ENCODE peak calls at places on chromosomes 6 and 20, in seven cellular contexts. B is WERI-Rb-1, C is WTC11, S is MCF 10A, J is GM12878, R is RWPE1, W is neural crest cell. E is an unnamed sample.

GRCh38 chr20:45229264-45230056 is 8.3 kb downstream of the SEMG2 start:
- DNase-seq in W (no peak), R (peak), B (peak), S (peak), C (peak), J (no peak), E (no peak)

GRCh38 chr6:159533016-159533415 is 160.0 kb downstream of the SOD2 start:
- DNase-seq in R (no peak), J (no peak), C (no peak), W (no peak), B (no peak), S (no peak), E (no peak)

GRCh38 chr6:85679445-85680123 is 36.9 kb upstream of the SYNCRIP start:
- DNase-seq in C (no peak), B (no peak), R (no peak), J (no peak), S (no peak), W (no peak), E (no peak)

GRCh38 chr6:157468574-157468973 is 87.6 kb downstream of the ZDHHC14 start:
- DNase-seq in W (no peak), S (no peak), B (no peak), J (no peak), C (no peak), R (no peak), E (no peak)

GRCh38 chr6:32045811-32046449 is 7.7 kb downstream of the CYP21A2 start:
- DNase-seq in B (no peak), W (no peak), S (no peak), C (no peak), R (no peak), J (no peak), E (peak)

GRCh38 chr6:24666097-24666615 is 543 bp downstream of the TDP2 start:
- DNase-seq in C (peak), B (peak), R (peak), S (no peak), W (no peak), J (no peak), E (peak)

GRCh38 chr6:83183082-83183828 is 9.8 kb downstream of the PGM3 start:
- DNase-seq in C (no peak), J (no peak), R (peak), S (peak), B (no peak), W (no peak), E (no peak)

GRCh38 chr6:129670634-129671033 is 39.3 kb downstream of the ARHGAP18 start:
- DNase-seq in W (no peak), C (no peak), S (no peak), B (no peak), J (no peak), R (no peak), E (no peak)

GRCh38 chr20:3887870-3888614 is 1.1 kb upstream of the PANK2 start:
- DNase-seq in B (peak), R (no peak), W (no peak), S (peak), C (no peak), J (no peak), E (peak)

GRCh38 chr6:161031721-161032495 is 40.3 kb downstream of the MAP3K4 start:
- DNase-seq in B (no peak), S (peak), C (no peak), J (no peak), R (peak), W (no peak), E (no peak)

GRCh38 chr20:36117638-36118037 is 36.9 kb upstream of the EPB41L1 start:
- DNase-seq in W (no peak), C (no peak), S (no peak), J (no peak), R (no peak), B (no peak), E (no peak)

GRCh38 chr6:29653452-29654038 is 3.3 kb upstream of the MOG start:
- DNase-seq in W (peak), R (peak), S (peak), C (no peak), B (peak), J (no peak), E (no peak)

GRCh38 chr20:45445805-45446562 is 23.6 kb upstream of the WFDC2 start:
- DNase-seq in S (peak), R (peak), B (no peak), C (peak), W (peak), J (no peak), E (peak)

GRCh38 chr20:35283441-35284266 is 918 bp downstream of the EIF6 start:
- DNase-seq in C (no peak), W (no peak), J (no peak), B (peak), S (no peak), R (no peak), E (no peak)

GRCh38 chr6:56292505-56293181 is 45.3 kb upstream of the COL21A1 start:
- DNase-seq in S (peak), R (peak), J (no peak), C (peak), W (peak), B (peak), E (no peak)

GRCh38 chr6:24595910-24596525 is 50.0 kb downstream of the KIAA0319 start:
- DNase-seq in C (no peak), J (no peak), S (no peak), W (no peak), R (no peak), B (no peak), E (no peak)

GRCh38 chr6:87283461-87283860 is 38.9 kb upstream of the SMIM8 start:
- DNase-seq in R (no peak), C (no peak), B (no peak), W (no peak), S (no peak), J (no peak), E (no peak)

GRCh38 chr20:44684047-44684965 is 30.9 kb upstream of the CCN5 start:
- DNase-seq in B (no peak), R (no peak), C (no peak), J (no peak), S (no peak), W (no peak), E (no peak)

GRCh38 chr20:33443006-33443511 is 504 bp downstream of the SNTA1 start:
- DNase-seq in C (peak), R (no peak), W (no peak), S (no peak), B (no peak), J (no peak), E (no peak)

GRCh38 chr20:20603339-20603990 is 109.0 kb downstream of the RALGAPA2 start:
- DNase-seq in W (no peak), B (peak), S (peak), R (peak), C (no peak), J (peak), E (no peak)

GRCh38 chr20:36604952-36605308 is 649 bp upstream of the RAB5IF start:
- DNase-seq in R (peak), W (no peak), B (no peak), S (peak), C (no peak), J (peak), E (no peak)

GRCh38 chr6:40389176-40389767 is 197.9 kb downstream of the LRFN2 start:
- DNase-seq in B (peak), C (no peak), S (no peak), W (no peak), J (no peak), R (no peak), E (no peak)

GRCh38 chr6:24238700-24239099 is 112.7 kb downstream of the NRSN1 start:
- DNase-seq in S (no peak), W (no peak), C (no peak), B (no peak), J (no peak), R (no peak), E (no peak)

GRCh38 chr6:166997768-166998255 is 1.4 kb upstream of the CEP43 start:
- DNase-seq in B (peak), S (peak), J (peak), W (peak), R (peak), C (peak), E (peak)

GRCh38 chr6:27241443-27241842 is 6.1 kb upstream of the PRSS16 start:
- DNase-seq in W (no peak), B (no peak), R (no peak), S (no peak), J (no peak), C (no peak), E (no peak)

GRCh38 chr6:126228001-126228791 is 111.7 kb upstream of the CENPW start:
- DNase-seq in J (no peak), C (no peak), S (no peak), B (peak), W (no peak), R (no peak), E (peak)

GRCh38 chr20:48298851-48299484 is 513.7 kb upstream of the SULF2 start:
- DNase-seq in C (no peak), S (peak), R (peak), W (no peak), J (no peak), B (no peak), E (no peak)

GRCh38 chr6:64013061-64013410 is 377.4 kb downstream of the PHF3 start:
- DNase-seq in C (no peak), B (no peak), R (no peak), W (no peak), S (no peak), J (no peak), E (no peak)

GRCh38 chr6:25927721-25928359 is 2.7 kb downstream of the SLC17A2 start:
- DNase-seq in B (no peak), C (no peak), W (no peak), S (no peak), R (no peak), J (no peak), E (no peak)

DNA sequence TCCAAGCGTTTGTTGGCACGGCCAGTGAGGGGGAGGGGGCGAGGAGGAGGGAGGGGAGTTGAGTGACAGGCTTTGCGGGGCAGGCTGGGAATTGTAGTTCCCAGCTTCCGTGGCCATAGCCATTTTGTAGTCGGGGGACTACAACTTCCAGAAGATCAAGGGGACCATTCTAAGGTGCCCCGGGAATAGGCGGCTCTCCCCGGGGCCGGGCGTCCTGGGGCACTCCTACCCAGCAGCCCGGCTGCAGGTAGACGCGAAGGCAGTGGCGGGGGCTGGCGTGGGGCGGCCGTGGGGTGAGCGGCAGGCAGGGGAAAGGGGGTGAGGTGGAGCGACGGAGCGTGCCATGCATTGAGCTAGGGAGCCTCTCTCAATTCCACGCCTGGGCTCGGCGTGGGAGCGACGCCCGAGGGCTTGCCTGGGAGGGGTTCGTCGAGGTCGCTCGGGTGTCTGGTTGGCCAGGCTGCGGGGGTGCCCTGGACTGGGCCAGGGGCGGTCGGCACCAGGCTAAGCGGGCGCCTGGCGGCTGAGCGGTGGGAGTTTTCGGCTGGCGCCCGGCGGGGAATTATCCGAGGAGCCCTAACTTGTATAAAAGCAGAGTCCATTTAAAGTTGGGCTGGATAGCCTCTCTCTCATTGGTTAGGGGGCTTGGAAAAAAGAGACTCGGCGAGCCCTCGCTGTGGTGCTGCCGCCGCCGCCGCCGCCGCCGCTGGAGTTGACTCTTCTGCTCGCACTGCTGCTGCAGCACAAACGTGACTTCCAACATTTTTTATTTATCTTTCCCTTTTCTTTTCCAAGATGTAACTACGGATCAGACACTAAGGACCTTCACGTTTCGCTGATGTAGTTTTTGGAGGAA is at the start of gene JARID2:
- DNase-seq in S (peak), W (peak), R (peak), J (peak), C (peak), B (peak), E (peak)
- TF ChIP-seq CTCF in S (no peak), W (no peak), R (no peak), J (no peak), C (no peak), B (peak), E (no peak)

GRCh38 chr6:36659271-36659670 is 19.2 kb upstream of the CDKN1A start:
- DNase-seq in R (peak), C (no peak), S (peak), B (no peak), J (no peak), W (no peak), E (no peak)

GRCh38 chr6:36656441-36656840 is 22.1 kb upstream of the CDKN1A start:
- DNase-seq in J (no peak), S (no peak), W (no peak), B (no peak), C (no peak), R (no peak), E (no peak)

GRCh38 chr6:36657942-36658544 is 20.5 kb upstream of the CDKN1A start:
- DNase-seq in C (no peak), W (no peak), J (no peak), B (no peak), R (no peak), S (no peak), E (no peak)

GRCh38 chr6:36655073-36655847 is 23.3 kb upstream of the CDKN1A start:
- DNase-seq in C (no peak), S (no peak), W (no peak), J (no peak), B (no peak), R (no peak), E (no peak)

GRCh38 chr6:36657265-36657664 is 21.2 kb upstream of the CDKN1A start:
- DNase-seq in J (no peak), R (no peak), W (no peak), C (no peak), S (no peak), B (no peak), E (no peak)
- TF ChIP-seq CTCF in J (peak), R (no peak), W (no peak), C (no peak), S (no peak), B (peak), E (peak)

GRCh38 chr6:2205396-2205795 is 40.0 kb downstream of the GMDS start:
- DNase-seq in J (no peak), B (no peak), W (no peak), C (no peak), R (no peak), S (no peak), E (no peak)

GRCh38 chr6:2204272-2204671 is 41.1 kb downstream of the GMDS start:
- DNase-seq in B (no peak), W (no peak), R (no peak), S (no peak), C (no peak), J (no peak), E (no peak)

GRCh38 chr6:2213082-2213481 is 32.3 kb downstream of the GMDS start:
- DNase-seq in C (no peak), R (no peak), S (no peak), W (no peak), J (no peak), B (peak), E (no peak)

GRCh38 chr6:2209226-2209809 is 36.1 kb downstream of the GMDS start:
- DNase-seq in S (peak), W (no peak), R (peak), B (peak), C (peak), J (peak), E (peak)
- TF ChIP-seq CTCF in S (peak), W (peak), R (peak), B (peak), C (peak), J (peak), E (peak)

GRCh38 chr6:10511477-10511876 is 9.7 kb upstream of the GCNT2 start:
- DNase-seq in J (no peak), B (no peak), W (no peak), R (no peak), C (no peak), S (no peak), E (no peak)
- TF ChIP-seq CTCF in J (no peak), B (no peak), W (no peak), R (no peak), C (no peak), S (no peak), E (no peak)

E was measured in glutamatergic neuron.